ENCODE peak calls at places on chromosomes 16 and 17, in nine cellular contexts. One of them, this sample, is unnamed.

GRCh38 chr16:55760665-55761035 is 72.2 kb downstream of the CES1 start:
- DNase-seq in brain microvascular endothelial cell: no peak
- DNase-seq in foreskin keratinocyte: no peak
- DNase-seq in SK-N-MC: no peak
- DNase-seq in effector memory CD4-positive, alpha-beta T cell: no peak
- DNase-seq in AG04450: no peak
- DNase-seq in heart left ventricle: no peak
- DNase-seq in kidney: peak; percentile 97
- DNase-seq in cardiac muscle cell: no peak
- DNase-seq in this sample: no peak

GRCh38 chr17:45722161-45722560 is 62.0 kb upstream of the CRHR1 start:
- DNase-seq in brain microvascular endothelial cell: no peak
- DNase-seq in foreskin keratinocyte: no peak
- DNase-seq in SK-N-MC: no peak
- DNase-seq in effector memory CD4-positive, alpha-beta T cell: no peak
- DNase-seq in AG04450: no peak
- DNase-seq in heart left ventricle: no peak
- DNase-seq in kidney: no peak
- DNase-seq in cardiac muscle cell: peak; percentile 50
- DNase-seq in this sample: no peak

GRCh38 chr16:85678821-85679220 is 9.9 kb downstream of the GINS2 start:
- DNase-seq in brain microvascular endothelial cell: no peak
- DNase-seq in foreskin keratinocyte: no peak
- DNase-seq in SK-N-MC: no peak
- DNase-seq in effector memory CD4-positive, alpha-beta T cell: no peak
- DNase-seq in AG04450: no peak
- DNase-seq in heart left ventricle: no peak
- DNase-seq in kidney: no peak
- DNase-seq in cardiac muscle cell: no peak
- DNase-seq in this sample: no peak

GRCh38 chr17:49444384-49444783 is 29.7 kb upstream of the PHB1 start:
- DNase-seq in brain microvascular endothelial cell: no peak
- DNase-seq in foreskin keratinocyte: no peak
- DNase-seq in SK-N-MC: no peak
- DNase-seq in effector memory CD4-positive, alpha-beta T cell: no peak
- DNase-seq in AG04450: no peak
- DNase-seq in heart left ventricle: no peak
- DNase-seq in kidney: peak; percentile 28
- DNase-seq in cardiac muscle cell: no peak
- DNase-seq in this sample: no peak

GRCh38 chr16:67149276-67150057 is 1.3 kb downstream of the B3GNT9 start:
- DNase-seq in brain microvascular endothelial cell: no peak
- DNase-seq in foreskin keratinocyte: no peak
- DNase-seq in SK-N-MC: no peak
- DNase-seq in effector memory CD4-positive, alpha-beta T cell: no peak
- DNase-seq in AG04450: no peak
- DNase-seq in heart left ventricle: no peak
- DNase-seq in kidney: peak; percentile 79
- DNase-seq in cardiac muscle cell: no peak
- DNase-seq in this sample: no peak

GRCh38 chr17:79008666-79009387 is 737 bp downstream of the CANT1 start:
- DNase-seq in brain microvascular endothelial cell: no peak
- DNase-seq in foreskin keratinocyte: no peak
- DNase-seq in SK-N-MC: no peak
- DNase-seq in effector memory CD4-positive, alpha-beta T cell: no peak
- DNase-seq in AG04450: no peak
- DNase-seq in heart left ventricle: no peak
- DNase-seq in kidney: no peak
- DNase-seq in cardiac muscle cell: no peak
- DNase-seq in this sample: no peak

GRCh38 chr16:75107505-75107904 is 9.1 kb downstream of the LDHD start:
- DNase-seq in brain microvascular endothelial cell: no peak
- DNase-seq in foreskin keratinocyte: no peak
- DNase-seq in SK-N-MC: no peak
- DNase-seq in effector memory CD4-positive, alpha-beta T cell: no peak
- DNase-seq in AG04450: no peak
- DNase-seq in heart left ventricle: no peak
- DNase-seq in kidney: no peak
- DNase-seq in cardiac muscle cell: no peak
- DNase-seq in this sample: no peak

GRCh38 chr17:64529221-64529620 is 22.4 kb downstream of the CEP95 start:
- DNase-seq in brain microvascular endothelial cell: no peak
- DNase-seq in foreskin keratinocyte: no peak
- DNase-seq in SK-N-MC: no peak
- DNase-seq in effector memory CD4-positive, alpha-beta T cell: no peak
- DNase-seq in AG04450: no peak
- DNase-seq in heart left ventricle: no peak
- DNase-seq in kidney: no peak
- DNase-seq in cardiac muscle cell: no peak
- DNase-seq in this sample: no peak

GRCh38 chr16:50809561-50809960 is 67.7 kb downstream of the CYLD start:
- DNase-seq in brain microvascular endothelial cell: no peak
- DNase-seq in foreskin keratinocyte: no peak
- DNase-seq in SK-N-MC: no peak
- DNase-seq in effector memory CD4-positive, alpha-beta T cell: no peak
- DNase-seq in AG04450: no peak
- DNase-seq in heart left ventricle: no peak
- DNase-seq in kidney: no peak
- DNase-seq in cardiac muscle cell: no peak
- DNase-seq in this sample: no peak

GRCh38 chr17:80864751-80865150 is 126.9 kb upstream of the CHMP6 start:
- DNase-seq in brain microvascular endothelial cell: no peak
- DNase-seq in foreskin keratinocyte: no peak
- DNase-seq in SK-N-MC: no peak
- DNase-seq in effector memory CD4-positive, alpha-beta T cell: no peak
- DNase-seq in AG04450: no peak
- DNase-seq in heart left ventricle: peak; percentile 20
- DNase-seq in kidney: peak; percentile 15
- DNase-seq in cardiac muscle cell: no peak
- DNase-seq in this sample: no peak

GRCh38 chr17:71633391-71633849 is 487.4 kb upstream of the SOX9 start:
- DNase-seq in brain microvascular endothelial cell: peak; percentile 78
- DNase-seq in foreskin keratinocyte: peak; percentile 100
- DNase-seq in SK-N-MC: no peak
- DNase-seq in effector memory CD4-positive, alpha-beta T cell: no peak
- DNase-seq in AG04450: peak; percentile 70
- DNase-seq in heart left ventricle: no peak
- DNase-seq in kidney: no peak
- DNase-seq in cardiac muscle cell: no peak
- DNase-seq in this sample: peak; percentile 97

GRCh38 chr17:45850468-45850867 is 5.8 kb downstream of the SPPL2C start:
- DNase-seq in brain microvascular endothelial cell: no peak
- DNase-seq in foreskin keratinocyte: no peak
- DNase-seq in SK-N-MC: no peak
- DNase-seq in effector memory CD4-positive, alpha-beta T cell: no peak
- DNase-seq in AG04450: no peak
- DNase-seq in heart left ventricle: no peak
- DNase-seq in kidney: no peak
- DNase-seq in cardiac muscle cell: no peak
- DNase-seq in this sample: no peak

GRCh38 chr16:3712830-3713476 is 4.4 kb downstream of the TRAP1 start:
- DNase-seq in brain microvascular endothelial cell: no peak
- DNase-seq in foreskin keratinocyte: no peak
- DNase-seq in SK-N-MC: no peak
- DNase-seq in effector memory CD4-positive, alpha-beta T cell: no peak
- DNase-seq in AG04450: no peak
- DNase-seq in heart left ventricle: peak; percentile 1
- DNase-seq in kidney: no peak
- DNase-seq in cardiac muscle cell: no peak
- DNase-seq in this sample: no peak

GRCh38 chr17:32487460-32488176 is 825 bp downstream of the CDK5R1 start:
- DNase-seq in brain microvascular endothelial cell: no peak
- DNase-seq in foreskin keratinocyte: no peak
- DNase-seq in SK-N-MC: no peak
- DNase-seq in effector memory CD4-positive, alpha-beta T cell: no peak
- DNase-seq in AG04450: no peak
- DNase-seq in heart left ventricle: no peak
- DNase-seq in kidney: peak; percentile 85
- DNase-seq in cardiac muscle cell: peak; percentile 60
- DNase-seq in this sample: no peak

GRCh38 chr17:9308069-9308468 is 267.6 kb downstream of the STX8 start:
- DNase-seq in brain microvascular endothelial cell: no peak
- DNase-seq in foreskin keratinocyte: peak; percentile 56
- DNase-seq in SK-N-MC: no peak
- DNase-seq in effector memory CD4-positive, alpha-beta T cell: no peak
- DNase-seq in AG04450: no peak
- DNase-seq in heart left ventricle: no peak
- DNase-seq in kidney: no peak
- DNase-seq in cardiac muscle cell: no peak
- DNase-seq in this sample: peak; percentile 16

GRCh38 chr17:63029520-63029919 is 63.5 kb downstream of the TANC2 start:
- DNase-seq in brain microvascular endothelial cell: peak; percentile 25
- DNase-seq in foreskin keratinocyte: peak; percentile 78
- DNase-seq in SK-N-MC: no peak
- DNase-seq in effector memory CD4-positive, alpha-beta T cell: no peak
- DNase-seq in AG04450: peak; percentile 21
- DNase-seq in heart left ventricle: no peak
- DNase-seq in kidney: no peak
- DNase-seq in cardiac muscle cell: no peak
- DNase-seq in this sample: no peak

GRCh38 chr16:84053237-84053636 is 10.6 kb upstream of the SLC38A8 start:
- DNase-seq in brain microvascular endothelial cell: no peak
- DNase-seq in foreskin keratinocyte: no peak
- DNase-seq in SK-N-MC: no peak
- DNase-seq in effector memory CD4-positive, alpha-beta T cell: no peak
- DNase-seq in AG04450: no peak
- DNase-seq in heart left ventricle: no peak
- DNase-seq in kidney: peak; percentile 15
- DNase-seq in cardiac muscle cell: no peak
- DNase-seq in this sample: no peak

GRCh38 chr17:9862191-9862590 is 36.5 kb downstream of the GLP2R start:
- DNase-seq in brain microvascular endothelial cell: no peak
- DNase-seq in foreskin keratinocyte: no peak
- DNase-seq in SK-N-MC: no peak
- DNase-seq in effector memory CD4-positive, alpha-beta T cell: no peak
- DNase-seq in AG04450: no peak
- DNase-seq in heart left ventricle: no peak
- DNase-seq in kidney: no peak
- DNase-seq in cardiac muscle cell: no peak
- DNase-seq in this sample: no peak

GRCh38 chr16:11957591-11958395 is 7.2 kb upstream of the TNFRSF17 start:
- DNase-seq in brain microvascular endothelial cell: no peak
- DNase-seq in foreskin keratinocyte: no peak
- DNase-seq in SK-N-MC: no peak
- DNase-seq in effector memory CD4-positive, alpha-beta T cell: no peak
- DNase-seq in AG04450: no peak
- DNase-seq in heart left ventricle: no peak
- DNase-seq in kidney: no peak
- DNase-seq in cardiac muscle cell: no peak
- DNase-seq in this sample: no peak
- H3K27ac ChIP-seq in brain microvascular endothelial cell: no peak overlapping the region
- H3K27ac ChIP-seq in foreskin keratinocyte: no peak overlapping the region
- H3K27ac ChIP-seq in SK-N-MC: no peak overlapping the region
- H3K27ac ChIP-seq in effector memory CD4-positive, alpha-beta T cell: no peak overlapping the region
- H3K27ac ChIP-seq in AG04450: peak overlapping the region; percentile 31
- H3K27ac ChIP-seq in heart left ventricle: no peak overlapping the region
- H3K27ac ChIP-seq in kidney: no peak overlapping the region
- H3K27ac ChIP-seq in cardiac muscle cell: no peak overlapping the region
- H3K27ac ChIP-seq in this sample: no peak overlapping the region

DNA sequence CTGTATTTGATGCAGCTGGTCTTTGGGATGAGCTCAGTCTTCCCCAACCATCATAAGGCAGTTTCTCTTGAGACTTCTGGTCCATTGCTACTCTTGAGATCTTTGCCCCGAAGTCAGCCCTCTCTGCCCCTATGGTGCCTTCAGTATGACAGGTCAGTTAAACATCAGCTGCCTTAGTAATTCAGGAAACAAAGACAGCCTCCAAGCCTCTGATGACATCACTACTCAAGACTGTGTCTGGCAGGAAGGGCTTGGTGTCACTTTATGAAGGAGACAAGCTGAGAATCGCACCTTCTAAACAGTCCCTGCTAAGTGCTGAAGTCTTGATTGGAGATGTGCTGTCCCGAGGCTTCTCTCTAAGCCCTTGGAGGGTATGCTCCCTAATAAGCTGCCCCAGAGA is 104.9 kb upstream of the TBX2 start:
- DNase-seq in brain microvascular endothelial cell: peak; percentile 61
- DNase-seq in foreskin keratinocyte: peak; percentile 57
- DNase-seq in SK-N-MC: no peak
- DNase-seq in effector memory CD4-positive, alpha-beta T cell: no peak
- DNase-seq in AG04450: no peak
- DNase-seq in heart left ventricle: no peak
- DNase-seq in kidney: no peak
- DNase-seq in cardiac muscle cell: no peak
- DNase-seq in this sample: peak; percentile 22
- H3K27ac ChIP-seq in brain microvascular endothelial cell: peak overlapping the region; percentile 18
- H3K27ac ChIP-seq in foreskin keratinocyte: no peak overlapping the region
- H3K27ac ChIP-seq in SK-N-MC: no peak overlapping the region
- H3K27ac ChIP-seq in effector memory CD4-positive, alpha-beta T cell: no peak overlapping the region
- H3K27ac ChIP-seq in AG04450: no peak overlapping the region
- H3K27ac ChIP-seq in heart left ventricle: no peak overlapping the region
- H3K27ac ChIP-seq in kidney: no peak overlapping the region
- H3K27ac ChIP-seq in cardiac muscle cell: no peak overlapping the region
- H3K27ac ChIP-seq in this sample: peak overlapping the region; percentile 38

GRCh38 chr17:75459246-75459589 is 2.8 kb downstream of the TMEM94 start:
- DNase-seq in brain microvascular endothelial cell: no peak
- DNase-seq in foreskin keratinocyte: no peak
- DNase-seq in SK-N-MC: no peak
- DNase-seq in effector memory CD4-positive, alpha-beta T cell: no peak
- DNase-seq in AG04450: no peak
- DNase-seq in heart left ventricle: no peak
- DNase-seq in kidney: no peak
- DNase-seq in cardiac muscle cell: no peak
- DNase-seq in this sample: no peak

GRCh38 chr17:75457047-75457654 is 716 bp downstream of the TMEM94 start:
- DNase-seq in brain microvascular endothelial cell: no peak
- DNase-seq in foreskin keratinocyte: no peak
- DNase-seq in SK-N-MC: no peak
- DNase-seq in effector memory CD4-positive, alpha-beta T cell: no peak
- DNase-seq in AG04450: no peak
- DNase-seq in heart left ventricle: no peak
- DNase-seq in kidney: peak; percentile 81
- DNase-seq in cardiac muscle cell: peak; percentile 56
- DNase-seq in this sample: no peak

GRCh38 chr17:75460295-75460694 is 3.9 kb downstream of the TMEM94 start:
- DNase-seq in brain microvascular endothelial cell: no peak
- DNase-seq in foreskin keratinocyte: no peak
- DNase-seq in SK-N-MC: no peak
- DNase-seq in effector memory CD4-positive, alpha-beta T cell: no peak
- DNase-seq in AG04450: no peak
- DNase-seq in heart left ventricle: no peak
- DNase-seq in kidney: no peak
- DNase-seq in cardiac muscle cell: no peak
- DNase-seq in this sample: no peak

GRCh38 chr17:75456417-75457046 is at the start of gene TMEM94:
- DNase-seq in brain microvascular endothelial cell: peak; percentile 96
- DNase-seq in foreskin keratinocyte: peak; percentile 93
- DNase-seq in SK-N-MC: peak; percentile 93
- DNase-seq in effector memory CD4-positive, alpha-beta T cell: peak; percentile 85
- DNase-seq in AG04450: peak; percentile 95
- DNase-seq in heart left ventricle: peak; percentile 96
- DNase-seq in kidney: peak; percentile 98
- DNase-seq in cardiac muscle cell: peak; percentile 99
- DNase-seq in this sample: peak; percentile 77

GRCh38 chr17:75459590-75460267 is 3.3 kb downstream of the TMEM94 start:
- DNase-seq in brain microvascular endothelial cell: no peak
- DNase-seq in foreskin keratinocyte: no peak
- DNase-seq in SK-N-MC: no peak
- DNase-seq in effector memory CD4-positive, alpha-beta T cell: no peak
- DNase-seq in AG04450: no peak
- DNase-seq in heart left ventricle: peak; percentile 14
- DNase-seq in kidney: no peak
- DNase-seq in cardiac muscle cell: no peak
- DNase-seq in this sample: no peak
- H3K27ac ChIP-seq in brain microvascular endothelial cell: no peak overlapping the region
- H3K27ac ChIP-seq in foreskin keratinocyte: no peak overlapping the region
- H3K27ac ChIP-seq in SK-N-MC: no peak overlapping the region
- H3K27ac ChIP-seq in effector memory CD4-positive, alpha-beta T cell: no peak overlapping the region
- H3K27ac ChIP-seq in AG04450: no peak overlapping the region
- H3K27ac ChIP-seq in heart left ventricle: peak overlapping the region; percentile 65
- H3K27ac ChIP-seq in kidney: peak overlapping the region; percentile 71
- H3K27ac ChIP-seq in cardiac muscle cell: peak overlapping the region; percentile 65
- H3K27ac ChIP-seq in this sample: no peak overlapping the region

GRCh38 chr17:29107933-29108805 is 65.2 kb downstream of the PIPOX start:
- DNase-seq in brain microvascular endothelial cell: no peak
- DNase-seq in foreskin keratinocyte: peak; percentile 31
- DNase-seq in SK-N-MC: no peak
- DNase-seq in effector memory CD4-positive, alpha-beta T cell: no peak
- DNase-seq in AG04450: no peak
- DNase-seq in heart left ventricle: no peak
- DNase-seq in kidney: peak; percentile 69
- DNase-seq in cardiac muscle cell: no peak
- DNase-seq in this sample: no peak
- H3K27ac ChIP-seq in brain microvascular endothelial cell: no peak overlapping the region
- H3K27ac ChIP-seq in foreskin keratinocyte: no peak overlapping the region
- H3K27ac ChIP-seq in SK-N-MC: no peak overlapping the region
- H3K27ac ChIP-seq in effector memory CD4-positive, alpha-beta T cell: no peak overlapping the region
- H3K27ac ChIP-seq in AG04450: no peak overlapping the region
- H3K27ac ChIP-seq in heart left ventricle: peak overlapping the region; percentile 83
- H3K27ac ChIP-seq in kidney: peak overlapping the region; percentile 87
- H3K27ac ChIP-seq in cardiac muscle cell: peak overlapping the region; percentile 17
- H3K27ac ChIP-seq in this sample: no peak overlapping the region

This sample was measured in epithelial cell of prostate.